ENCODE peak calls at places on chromosome X, in seven cellular contexts. E is brain microvascular endothelial cell, W is H7, Z is hepatocyte, Y is MM.1S, M is upper lobe of right lung, P is heart right ventricle. D is an unnamed sample.

GRCh38 chrX:39065051-39065871 is 264.0 kb downstream of the MID1IP1 start:
- DNase-seq in W (peak; percentile 79), M (no peak), Z (no peak), P (no peak), E (no peak), Y (no peak), D (no peak)

GRCh38 chrX:133633162-133633561 is 217.9 kb upstream of the GPC4 start:
- DNase-seq in P (no peak), Z (no peak), E (no peak), Y (no peak), W (no peak), M (no peak), D (no peak)

GRCh38 chrX:154012336-154012991 is 7.2 kb downstream of the IRAK1 start:
- DNase-seq in Z (no peak), P (no peak), Y (no peak), E (no peak), M (peak; percentile 65), W (peak; percentile 51), D (no peak)

GRCh38 chrX:31039327-31039711 is 32.5 kb downstream of the FTHL17 start:
- DNase-seq in E (no peak), Y (no peak), M (no peak), Z (no peak), W (no peak), P (no peak), D (no peak)

GRCh38 chrX:2708016-2708415 is 16.9 kb downstream of the CD99 start:
- DNase-seq in W (no peak), Y (no peak), M (no peak), E (no peak), P (no peak), Z (no peak), D (no peak)

GRCh38 chrX:79336869-79337815 is 30.0 kb downstream of the ITM2A start:
- DNase-seq in W (no peak), Z (no peak), Y (no peak), E (no peak), P (no peak), M (no peak), D (no peak)

GRCh38 chrX:86348669-86349068 is 200.4 kb downstream of the DACH2 start:
- DNase-seq in P (no peak), W (peak; percentile 2), E (no peak), Z (no peak), Y (no peak), M (no peak), D (no peak)

GRCh38 chrX:74931214-74931613 is 6.0 kb upstream of the NEXMIF start:
- DNase-seq in W (no peak), P (no peak), M (no peak), Y (no peak), E (no peak), Z (peak; percentile 28), D (no peak)

GRCh38 chrX:153906126-153906917 is 1.8 kb downstream of the AVPR2 start:
- DNase-seq in W (no peak), Z (no peak), Y (no peak), P (no peak), E (no peak), M (no peak), D (peak; percentile 9)

GRCh38 chrX:155745792-155746191 is 133.0 kb upstream of the TMLHE start:
- DNase-seq in Z (peak; percentile 46), E (no peak), P (peak; percentile 23), W (no peak), M (no peak), Y (no peak), D (no peak)

GRCh38 chrX:18931972-18932371 is 51.9 kb downstream of the PHKA2 start:
- DNase-seq in Y (peak; percentile 8), E (peak; percentile 9), Z (peak; percentile 18), W (peak; percentile 81), M (no peak), P (peak; percentile 13), D (no peak)

GRCh38 chrX:96183843-96184242 is 500.8 kb upstream of the DIAPH2 start:
- DNase-seq in P (no peak), M (no peak), E (no peak), Z (peak; percentile 11), W (peak; percentile 1), Y (peak; percentile 24), D (no peak)

GRCh38 chrX:141724186-141724585 is 25.6 kb upstream of the SPANXD start:
- DNase-seq in Z (no peak), W (no peak), P (no peak), Y (peak; percentile 78), M (no peak), E (no peak), D (no peak)

GRCh38 chrX:39935414-39936064 is 162.2 kb downstream of the BCOR start:
- DNase-seq in Y (no peak), P (no peak), Z (no peak), M (no peak), E (peak; percentile 18), W (peak; percentile 77), D (no peak)

GRCh38 chrX:6021316-6022091 is 207.2 kb downstream of the NLGN4X start:
- DNase-seq in W (peak; percentile 29), E (peak; percentile 25), M (no peak), Y (peak; percentile 15), P (no peak), Z (peak; percentile 52), D (peak; percentile 3)

GRCh38 chrX:18886344-18887161 is 97.4 kb downstream of the PHKA2 start:
- DNase-seq in Z (peak; percentile 76), W (peak; percentile 72), Y (peak; percentile 62), M (peak; percentile 84), P (peak; percentile 79), E (peak; percentile 33), D (peak; percentile 80)

GRCh38 chrX:110081320-110081719 is 78.4 kb downstream of the TMEM164 start:
- DNase-seq in W (no peak), E (no peak), M (no peak), P (no peak), Z (no peak), Y (no peak), D (no peak)

GRCh38 chrX:134734343-134735001 is 76.2 kb upstream of the PLAC1 start:
- DNase-seq in W (no peak), P (no peak), Y (no peak), E (no peak), M (no peak), Z (no peak), D (no peak)

GRCh38 chrX:118536687-118537461 is 41.3 kb downstream of the DOCK11 start:
- DNase-seq in P (no peak), E (peak; percentile 34), Z (no peak), Y (peak; percentile 68), M (no peak), W (peak; percentile 44), D (peak; percentile 56)

GRCh38 chrX:12997898-12998687 is 23.2 kb downstream of the TMSB4X start:
- DNase-seq in W (no peak), Y (no peak), Z (no peak), P (no peak), M (no peak), E (no peak), D (no peak)

GRCh38 chrX:79630033-79631009 is 263.2 kb upstream of the ITM2A start:
- DNase-seq in Z (no peak), W (no peak), M (no peak), Y (peak; percentile 33), E (no peak), P (no peak), D (peak; percentile 5)

GRCh38 chrX:67614414-67614813 is 70.6 kb downstream of the AR start:
- DNase-seq in M (no peak), P (no peak), Z (no peak), Y (no peak), W (no peak), E (peak; percentile 68), D (no peak)

GRCh38 chrX:124001581-124001980 is 40.1 kb downstream of the STAG2 start:
- DNase-seq in M (no peak), P (no peak), E (no peak), Y (no peak), W (no peak), Z (no peak), D (no peak)

GRCh38 chrX:119997570-119997969 is 54.0 kb upstream of the NKAP start:
- DNase-seq in Y (peak; percentile 46), P (no peak), M (no peak), W (no peak), Z (no peak), E (no peak), D (no peak)
- H3K4me3 ChIP-seq in Y (peak overlapping the region; percentile 32), P (no peak overlapping the region), M (no peak overlapping the region), W (no peak overlapping the region), Z (no peak overlapping the region), E (no peak overlapping the region), D (no peak overlapping the region)

DNA sequence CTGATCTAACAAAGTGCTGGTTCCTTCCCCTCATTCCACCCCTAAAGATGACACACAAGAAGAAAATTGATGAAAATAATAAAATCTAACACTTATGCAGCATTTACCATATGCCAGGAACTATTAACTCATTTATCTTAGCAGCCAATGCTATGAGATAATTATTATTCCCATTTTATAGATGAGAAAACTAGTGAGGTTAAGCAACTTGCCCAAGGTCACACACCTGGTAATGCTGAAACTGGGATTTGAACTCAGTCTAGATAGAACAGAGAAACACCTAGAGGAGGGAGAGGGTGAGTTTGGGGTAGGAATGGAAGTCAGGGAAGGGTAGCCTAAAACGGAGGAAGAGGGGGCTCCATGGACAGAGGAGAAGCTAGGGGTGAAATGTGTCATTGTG is 18.6 kb downstream of the RBMX start:
- DNase-seq in W (no peak), M (no peak), E (no peak), Y (no peak), Z (no peak), P (no peak), D (no peak)
- H3K36me3 ChIP-seq in W (peaks cover 2% of the 10 kb centered on the region), M (peaks cover 18% of the 10 kb centered on the region), E (peaks cover 3% of the 10 kb centered on the region), Y (no peaks in the 10 kb centered on the region), Z (no peaks in the 10 kb centered on the region), P (no peaks in the 10 kb centered on the region), D (no peaks in the 10 kb centered on the region)

GRCh38 chrX:10828640-10829039 is 208.3 kb upstream of the MID1 start:
- DNase-seq in W (no peak), E (no peak), Y (no peak), M (no peak), Z (no peak), P (no peak), D (no peak)

GRCh38 chrX:10833299-10834169 is 213.1 kb upstream of the MID1 start:
- DNase-seq in Z (peak; percentile 65), W (peak; percentile 12), M (peak; percentile 62), P (peak; percentile 2), E (no peak), Y (no peak), D (no peak)

DNA sequence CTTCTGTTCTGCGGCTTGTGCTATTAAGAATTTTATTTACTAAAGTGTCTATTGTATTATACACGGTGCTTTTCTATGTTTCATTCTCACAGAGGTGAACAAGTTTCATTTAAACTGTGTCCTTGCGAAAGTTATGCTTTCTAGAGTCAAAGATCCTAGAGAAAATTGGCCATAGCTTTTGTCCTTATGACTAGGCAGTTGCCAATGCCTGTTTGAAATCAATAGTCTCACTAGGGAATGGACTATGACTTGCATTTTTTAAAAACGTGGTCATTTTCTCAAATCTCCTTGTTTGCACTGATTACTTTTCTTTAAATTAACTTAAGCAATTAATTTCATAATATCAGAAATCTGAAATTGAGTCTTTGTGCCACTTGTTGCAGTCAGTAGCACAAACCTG is 211.7 kb upstream of the MID1 start:
- DNase-seq in Z (no peak), E (no peak), W (no peak), P (no peak), Y (no peak), M (no peak), D (no peak)
- H3K4me3 ChIP-seq in Z (peak overlapping the region; percentile 38), E (no peak overlapping the region), W (no peak overlapping the region), P (peak overlapping the region; percentile 44), Y (no peak overlapping the region), M (no peak overlapping the region), D (no peak overlapping the region)

DNA sequence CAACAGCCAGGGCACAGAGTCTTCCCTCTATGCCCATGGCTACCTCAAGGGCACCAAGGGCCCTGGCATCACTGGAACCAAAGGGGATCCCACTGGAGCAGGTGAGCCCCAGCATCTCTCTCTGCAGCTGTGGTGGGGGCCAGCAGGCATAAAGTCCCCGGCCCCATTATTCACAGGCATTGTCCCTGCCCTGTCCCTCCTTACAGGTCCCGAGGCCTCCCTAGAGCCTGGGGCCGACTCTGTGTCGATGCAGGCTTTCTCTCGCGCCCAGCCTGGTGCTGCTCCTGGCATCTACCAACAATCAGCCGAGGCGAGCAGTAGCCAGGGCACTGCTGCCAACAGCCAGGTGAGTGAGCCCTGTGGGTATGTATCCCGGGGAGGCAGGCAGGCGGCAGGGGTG is 12.3 kb upstream of the UBA1 start:
- DNase-seq in P (no peak), E (no peak), Z (no peak), Y (no peak), W (no peak), M (no peak), D (no peak)
- H3K36me3 ChIP-seq in P (no peaks in the 10 kb centered on the region), E (peaks cover 24% of the 10 kb centered on the region), Z (no peaks in the 10 kb centered on the region), Y (no peaks in the 10 kb centered on the region), W (peaks cover 25% of the 10 kb centered on the region), M (peaks cover 35% of the 10 kb centered on the region), D (peaks cover 15% of the 10 kb centered on the region)

D was measured in GM06990.